ENCODE peak calls at places on chromosomes 13 and 19, in five cellular contexts. T, U, H, S and O are unnamed samples.

GRCh38 chr19:5207806-5208205 is 132.8 kb downstream of the PTPRS start:
- DNase-seq in T (no peak), U (no peak), H (no peak), S (no peak), O (no peak)

GRCh38 chr19:16571689-16572331 is 405 bp downstream of the SLC35E1 start:
- DNase-seq in T (no peak), U (no peak), H (peak; percentile 79), S (no peak), O (no peak)

GRCh38 chr13:41652735-41653361 is 195.5 kb downstream of the RGCC start:
- DNase-seq in T (no peak), U (no peak), H (peak; percentile 56), S (peak; percentile 33), O (no peak)

GRCh38 chr19:2888739-2889224 is 11.9 kb upstream of the ZNF57 start:
- DNase-seq in T (peak; percentile 22), U (peak; percentile 26), H (peak; percentile 36), S (no peak), O (no peak)

GRCh38 chr13:111177803-111178389 is 62.8 kb downstream of the ARHGEF7 start:
- DNase-seq in T (no peak), U (no peak), H (no peak), S (no peak), O (no peak)

GRCh38 chr13:27309967-27310598 is 39.5 kb downstream of the RASL11A start:
- DNase-seq in T (no peak), U (no peak), H (no peak), S (no peak), O (no peak)

GRCh38 chr19:8135946-8136618 is 13.3 kb downstream of the FBN3 start:
- DNase-seq in T (no peak), U (no peak), H (no peak), S (no peak), O (no peak)

GRCh38 chr13:33213797-33214196 is 71.8 kb downstream of the STARD13 start:
- DNase-seq in T (no peak), U (no peak), H (no peak), S (no peak), O (no peak)

GRCh38 chr19:45347570-45348366 is 7.2 kb downstream of the KLC3 start:
- DNase-seq in T (no peak), U (no peak), H (no peak), S (no peak), O (no peak)

GRCh38 chr19:23406716-23407115 is 11.4 kb upstream of the ZNF91 start:
- DNase-seq in T (no peak), U (no peak), H (no peak), S (no peak), O (no peak)

GRCh38 chr19:5952193-5953033 is 25.5 kb downstream of the RANBP3 start:
- DNase-seq in T (no peak), U (no peak), H (no peak), S (no peak), O (no peak)

GRCh38 chr13:40982772-40983171 is 36.3 kb downstream of the ELF1 start:
- DNase-seq in T (peak; percentile 51), U (peak; percentile 62), H (peak; percentile 96), S (peak; percentile 53), O (no peak)

GRCh38 chr19:14059093-14059480 is 2.8 kb downstream of the PALM3 start:
- DNase-seq in T (peak; percentile 41), U (no peak), H (peak; percentile 43), S (peak; percentile 43), O (no peak)

GRCh38 chr19:35715981-35716734 is 1.6 kb upstream of the KMT2B start:
- DNase-seq in T (no peak), U (peak; percentile 76), H (peak; percentile 35), S (no peak), O (no peak)

GRCh38 chr19:1064661-1065605 is 2.0 kb upstream of the ARHGAP45 start:
- DNase-seq in T (no peak), U (peak; percentile 79), H (peak; percentile 85), S (peak; percentile 61), O (peak; percentile 91)

GRCh38 chr19:406999-407491 is 1.9 kb downstream of the C2CD4C start:
- DNase-seq in T (no peak), U (no peak), H (no peak), S (no peak), O (peak; percentile 57)

GRCh38 chr19:8571006-8571411 is 6.2 kb downstream of the MYO1F start:
- DNase-seq in T (peak; percentile 52), U (peak; percentile 43), H (peak; percentile 93), S (peak; percentile 41), O (peak; percentile 74)

GRCh38 chr19:953501-954271 is 27.9 kb downstream of the ARID3A start:
- DNase-seq in T (no peak), U (no peak), H (no peak), S (no peak), O (no peak)

GRCh38 chr13:102555914-102556553 is 40.8 kb upstream of the TPP2 start:
- DNase-seq in T (no peak), U (no peak), H (peak; percentile 60), S (no peak), O (no peak)

GRCh38 chr13:101474419-101474957 is 22.0 kb downstream of the ITGBL1 start:
- DNase-seq in T (no peak), U (no peak), H (no peak), S (no peak), O (peak; percentile 53)

GRCh38 chr13:29428310-29428991 is 167.0 kb downstream of the SLC7A1 start:
- DNase-seq in T (no peak), U (peak; percentile 53), H (no peak), S (no peak), O (peak; percentile 78)

GRCh38 chr13:73035660-73036059 is 23.1 kb upstream of the KLF5 start:
- DNase-seq in T (no peak), U (no peak), H (no peak), S (no peak), O (no peak)

GRCh38 chr13:79450110-79450509 is 30.8 kb upstream of the NDFIP2 start:
- DNase-seq in T (no peak), U (no peak), H (peak; percentile 73), S (no peak), O (no peak)

GRCh38 chr19:16587031-16588023 is 15.1 kb upstream of the SLC35E1 start:
- DNase-seq in T (no peak), U (no peak), H (peak; percentile 73), S (peak; percentile 71), O (peak; percentile 78)

GRCh38 chr13:31048521-31048920 is 113.2 kb downstream of the HSPH1 start:
- DNase-seq in T (no peak), U (no peak), H (no peak), S (no peak), O (no peak)

GRCh38 chr19:31983647-31984046 is 361.8 kb upstream of the ZNF507 start:
- DNase-seq in T (no peak), U (no peak), H (no peak), S (no peak), O (no peak)

GRCh38 chr19:42115705-42116104 is 16.5 kb downstream of the POU2F2 start:
- DNase-seq in T (no peak), U (no peak), H (no peak), S (no peak), O (no peak)

GRCh38 chr13:60990032-60990733 is 425.5 kb downstream of the PCDH20 start:
- DNase-seq in T (no peak), U (no peak), H (peak; percentile 4), S (no peak), O (no peak)

GRCh38 chr13:95535243-95535642 is 17.3 kb upstream of the CLDN10 start:
- DNase-seq in T (no peak), U (no peak), H (no peak), S (no peak), O (no peak)

GRCh38 chr13:111382877-111383276 is 62.4 kb downstream of the TEX29 start:
- DNase-seq in T (no peak), U (no peak), H (no peak), S (no peak), O (no peak)